ENCODE peak calls at places on chromosome 12, in eight cellular contexts. One of them, this sample, is unnamed.

GRCh38 chr12:121499929-121500793 is 80.7 kb downstream of the KDM2B start:
- DNase-seq in uterus: peak
- DNase-seq in NCI-H1417 treated with DMSO at 0.1 percent for 48 hours: no peak
- DNase-seq in activated CD4-positive, alpha-beta T cell treated with anti-CD3 and anti-CD28 coated beads, Interleukin-2, amount 10 ng/mL, durations not matched to agents 7 days and 5 days: peak
- DNase-seq in G401: peak
- DNase-seq in sigmoid colon: peak
- DNase-seq in sciatic nerve: peak
- DNase-seq in hepatic stellate cell: peak
- DNase-seq in this sample: peak

GRCh38 chr12:131897875-131898274 is 3.5 kb downstream of the ULK1 start:
- DNase-seq in hepatic stellate cell: no peak
- DNase-seq in NCI-H1417 treated with DMSO at 0.1 percent for 48 hours: no peak
- DNase-seq in uterus: no peak
- DNase-seq in sciatic nerve: no peak
- DNase-seq in activated CD4-positive, alpha-beta T cell treated with anti-CD3 and anti-CD28 coated beads, Interleukin-2, amount 10 ng/mL, durations not matched to agents 7 days and 5 days: no peak
- DNase-seq in sigmoid colon: no peak
- DNase-seq in G401: peak
- DNase-seq in this sample: no peak

GRCh38 chr12:127125607-127126259 is 1141.2 kb upstream of the TMEM132C start:
- DNase-seq in uterus: no peak
- DNase-seq in sciatic nerve: no peak
- DNase-seq in hepatic stellate cell: peak
- DNase-seq in G401: no peak
- DNase-seq in activated CD4-positive, alpha-beta T cell treated with anti-CD3 and anti-CD28 coated beads, Interleukin-2, amount 10 ng/mL, durations not matched to agents 7 days and 5 days: peak
- DNase-seq in NCI-H1417 treated with DMSO at 0.1 percent for 48 hours: no peak
- DNase-seq in sigmoid colon: no peak
- DNase-seq in this sample: peak

GRCh38 chr12:48629541-48629940 is 52.5 kb downstream of the KANSL2 start:
- DNase-seq in G401: no peak
- DNase-seq in activated CD4-positive, alpha-beta T cell treated with anti-CD3 and anti-CD28 coated beads, Interleukin-2, amount 10 ng/mL, durations not matched to agents 7 days and 5 days: no peak
- DNase-seq in sigmoid colon: no peak
- DNase-seq in sciatic nerve: no peak
- DNase-seq in uterus: no peak
- DNase-seq in NCI-H1417 treated with DMSO at 0.1 percent for 48 hours: no peak
- DNase-seq in hepatic stellate cell: no peak
- DNase-seq in this sample: no peak

GRCh38 chr12:46362895-46363581 is 9.5 kb downstream of the SLC38A2 start:
- DNase-seq in hepatic stellate cell: no peak
- DNase-seq in sciatic nerve: no peak
- DNase-seq in G401: no peak
- DNase-seq in NCI-H1417 treated with DMSO at 0.1 percent for 48 hours: no peak
- DNase-seq in activated CD4-positive, alpha-beta T cell treated with anti-CD3 and anti-CD28 coated beads, Interleukin-2, amount 10 ng/mL, durations not matched to agents 7 days and 5 days: no peak
- DNase-seq in uterus: no peak
- DNase-seq in sigmoid colon: no peak
- DNase-seq in this sample: no peak

GRCh38 chr12:114508529-114509129 is 102.7 kb upstream of the TBX5 start:
- DNase-seq in activated CD4-positive, alpha-beta T cell treated with anti-CD3 and anti-CD28 coated beads, Interleukin-2, amount 10 ng/mL, durations not matched to agents 7 days and 5 days: peak
- DNase-seq in uterus: peak
- DNase-seq in hepatic stellate cell: peak
- DNase-seq in G401: peak
- DNase-seq in NCI-H1417 treated with DMSO at 0.1 percent for 48 hours: no peak
- DNase-seq in sciatic nerve: peak
- DNase-seq in sigmoid colon: peak
- DNase-seq in this sample: peak

GRCh38 chr12:124994435-124994975 is 1.1 kb downstream of the BRI3BP start:
- DNase-seq in NCI-H1417 treated with DMSO at 0.1 percent for 48 hours: no peak
- DNase-seq in G401: no peak
- DNase-seq in hepatic stellate cell: no peak
- DNase-seq in uterus: no peak
- DNase-seq in sigmoid colon: no peak
- DNase-seq in activated CD4-positive, alpha-beta T cell treated with anti-CD3 and anti-CD28 coated beads, Interleukin-2, amount 10 ng/mL, durations not matched to agents 7 days and 5 days: peak
- DNase-seq in sciatic nerve: no peak
- DNase-seq in this sample: no peak

GRCh38 chr12:67804168-67804567 is 155.6 kb downstream of the DYRK2 start:
- DNase-seq in sigmoid colon: no peak
- DNase-seq in G401: no peak
- DNase-seq in activated CD4-positive, alpha-beta T cell treated with anti-CD3 and anti-CD28 coated beads, Interleukin-2, amount 10 ng/mL, durations not matched to agents 7 days and 5 days: peak
- DNase-seq in hepatic stellate cell: no peak
- DNase-seq in uterus: no peak
- DNase-seq in sciatic nerve: no peak
- DNase-seq in NCI-H1417 treated with DMSO at 0.1 percent for 48 hours: no peak
- DNase-seq in this sample: no peak

GRCh38 chr12:104486943-104487819 is 30.4 kb downstream of the CHST11 start:
- DNase-seq in hepatic stellate cell: no peak
- DNase-seq in uterus: no peak
- DNase-seq in G401: no peak
- DNase-seq in NCI-H1417 treated with DMSO at 0.1 percent for 48 hours: no peak
- DNase-seq in sciatic nerve: no peak
- DNase-seq in sigmoid colon: no peak
- DNase-seq in activated CD4-positive, alpha-beta T cell treated with anti-CD3 and anti-CD28 coated beads, Interleukin-2, amount 10 ng/mL, durations not matched to agents 7 days and 5 days: no peak
- DNase-seq in this sample: no peak

GRCh38 chr12:39902823-39903222 is 203.1 kb downstream of the SLC2A13 start:
- DNase-seq in sigmoid colon: no peak
- DNase-seq in activated CD4-positive, alpha-beta T cell treated with anti-CD3 and anti-CD28 coated beads, Interleukin-2, amount 10 ng/mL, durations not matched to agents 7 days and 5 days: no peak
- DNase-seq in uterus: no peak
- DNase-seq in G401: no peak
- DNase-seq in hepatic stellate cell: no peak
- DNase-seq in sciatic nerve: no peak
- DNase-seq in NCI-H1417 treated with DMSO at 0.1 percent for 48 hours: no peak
- DNase-seq in this sample: no peak

GRCh38 chr12:51381226-51382079 is 9.8 kb downstream of the GALNT6 start:
- DNase-seq in NCI-H1417 treated with DMSO at 0.1 percent for 48 hours: no peak
- DNase-seq in sigmoid colon: no peak
- DNase-seq in activated CD4-positive, alpha-beta T cell treated with anti-CD3 and anti-CD28 coated beads, Interleukin-2, amount 10 ng/mL, durations not matched to agents 7 days and 5 days: no peak
- DNase-seq in sciatic nerve: no peak
- DNase-seq in hepatic stellate cell: no peak
- DNase-seq in G401: no peak
- DNase-seq in uterus: no peak
- DNase-seq in this sample: no peak

GRCh38 chr12:111887916-111888745 is 46.1 kb downstream of the MAPKAPK5 start:
- DNase-seq in G401: no peak
- DNase-seq in activated CD4-positive, alpha-beta T cell treated with anti-CD3 and anti-CD28 coated beads, Interleukin-2, amount 10 ng/mL, durations not matched to agents 7 days and 5 days: no peak
- DNase-seq in NCI-H1417 treated with DMSO at 0.1 percent for 48 hours: no peak
- DNase-seq in uterus: no peak
- DNase-seq in sigmoid colon: no peak
- DNase-seq in hepatic stellate cell: no peak
- DNase-seq in sciatic nerve: no peak
- DNase-seq in this sample: no peak

GRCh38 chr12:117507547-117507946 is 146.1 kb upstream of the NOS1 start:
- DNase-seq in uterus: no peak
- DNase-seq in sigmoid colon: no peak
- DNase-seq in activated CD4-positive, alpha-beta T cell treated with anti-CD3 and anti-CD28 coated beads, Interleukin-2, amount 10 ng/mL, durations not matched to agents 7 days and 5 days: no peak
- DNase-seq in sciatic nerve: no peak
- DNase-seq in G401: no peak
- DNase-seq in hepatic stellate cell: no peak
- DNase-seq in NCI-H1417 treated with DMSO at 0.1 percent for 48 hours: peak
- DNase-seq in this sample: no peak

GRCh38 chr12:49160415-49160814 is 28.5 kb downstream of the TUBA1A start:
- DNase-seq in G401: no peak
- DNase-seq in hepatic stellate cell: no peak
- DNase-seq in sigmoid colon: no peak
- DNase-seq in NCI-H1417 treated with DMSO at 0.1 percent for 48 hours: no peak
- DNase-seq in activated CD4-positive, alpha-beta T cell treated with anti-CD3 and anti-CD28 coated beads, Interleukin-2, amount 10 ng/mL, durations not matched to agents 7 days and 5 days: no peak
- DNase-seq in uterus: no peak
- DNase-seq in sciatic nerve: no peak
- DNase-seq in this sample: no peak

GRCh38 chr12:31832740-31833540 is 104.1 kb upstream of the AMN1 start:
- DNase-seq in G401: no peak
- DNase-seq in hepatic stellate cell: no peak
- DNase-seq in activated CD4-positive, alpha-beta T cell treated with anti-CD3 and anti-CD28 coated beads, Interleukin-2, amount 10 ng/mL, durations not matched to agents 7 days and 5 days: peak
- DNase-seq in sciatic nerve: no peak
- DNase-seq in sigmoid colon: no peak
- DNase-seq in NCI-H1417 treated with DMSO at 0.1 percent for 48 hours: no peak
- DNase-seq in uterus: no peak
- DNase-seq in this sample: no peak

GRCh38 chr12:2683283-2684025 is 111.3 kb upstream of the FKBP4 start:
- DNase-seq in uterus: peak
- DNase-seq in sciatic nerve: no peak
- DNase-seq in activated CD4-positive, alpha-beta T cell treated with anti-CD3 and anti-CD28 coated beads, Interleukin-2, amount 10 ng/mL, durations not matched to agents 7 days and 5 days: no peak
- DNase-seq in NCI-H1417 treated with DMSO at 0.1 percent for 48 hours: no peak
- DNase-seq in hepatic stellate cell: no peak
- DNase-seq in G401: no peak
- DNase-seq in sigmoid colon: no peak
- DNase-seq in this sample: no peak

GRCh38 chr12:66296171-66296683 is 6.1 kb upstream of the HELB start:
- DNase-seq in G401: no peak
- DNase-seq in uterus: no peak
- DNase-seq in sigmoid colon: no peak
- DNase-seq in activated CD4-positive, alpha-beta T cell treated with anti-CD3 and anti-CD28 coated beads, Interleukin-2, amount 10 ng/mL, durations not matched to agents 7 days and 5 days: no peak
- DNase-seq in NCI-H1417 treated with DMSO at 0.1 percent for 48 hours: no peak
- DNase-seq in hepatic stellate cell: no peak
- DNase-seq in sciatic nerve: no peak
- DNase-seq in this sample: no peak

GRCh38 chr12:59086124-59086523 is 165.8 kb upstream of the LRIG3 start:
- DNase-seq in sigmoid colon: no peak
- DNase-seq in hepatic stellate cell: no peak
- DNase-seq in sciatic nerve: no peak
- DNase-seq in G401: no peak
- DNase-seq in uterus: no peak
- DNase-seq in NCI-H1417 treated with DMSO at 0.1 percent for 48 hours: peak
- DNase-seq in activated CD4-positive, alpha-beta T cell treated with anti-CD3 and anti-CD28 coated beads, Interleukin-2, amount 10 ng/mL, durations not matched to agents 7 days and 5 days: no peak
- DNase-seq in this sample: no peak

GRCh38 chr12:124294686-124295315 is at the start of gene RFLNA:
- DNase-seq in activated CD4-positive, alpha-beta T cell treated with anti-CD3 and anti-CD28 coated beads, Interleukin-2, amount 10 ng/mL, durations not matched to agents 7 days and 5 days: no peak
- DNase-seq in sigmoid colon: no peak
- DNase-seq in hepatic stellate cell: no peak
- DNase-seq in NCI-H1417 treated with DMSO at 0.1 percent for 48 hours: no peak
- DNase-seq in sciatic nerve: no peak
- DNase-seq in G401: no peak
- DNase-seq in uterus: no peak
- DNase-seq in this sample: no peak

GRCh38 chr12:130983328-130984017 is 29.8 kb downstream of the ADGRD1 start:
- DNase-seq in hepatic stellate cell: no peak
- DNase-seq in NCI-H1417 treated with DMSO at 0.1 percent for 48 hours: no peak
- DNase-seq in sciatic nerve: no peak
- DNase-seq in uterus: no peak
- DNase-seq in sigmoid colon: no peak
- DNase-seq in activated CD4-positive, alpha-beta T cell treated with anti-CD3 and anti-CD28 coated beads, Interleukin-2, amount 10 ng/mL, durations not matched to agents 7 days and 5 days: no peak
- DNase-seq in G401: no peak
- DNase-seq in this sample: no peak